ENCODE peak calls at places on chromosomes 12 and 14, in ten cellular contexts. One of them, this sample, is unnamed.

GRCh38 chr12:40330180-40330579 is 105.4 kb downstream of the LRRK2 start:
- DNase-seq in esophagus muscularis mucosa: no peak
- DNase-seq in sigmoid colon: no peak
- DNase-seq in stomach: no peak
- DNase-seq in GM12878: no peak
- DNase-seq in tibial nerve: no peak
- DNase-seq in K562: no peak
- DNase-seq in transverse colon: no peak
- DNase-seq in HepG2: no peak
- DNase-seq in A549: no peak
- DNase-seq in this sample: no peak

GRCh38 chr12:5456906-5457305 is 25.0 kb downstream of the NTF3 start:
- DNase-seq in GM12878: no peak
- DNase-seq in esophagus muscularis mucosa: no peak
- DNase-seq in K562: no peak
- DNase-seq in stomach: no peak
- DNase-seq in sigmoid colon: no peak
- DNase-seq in transverse colon: no peak
- DNase-seq in HepG2: no peak
- DNase-seq in A549: no peak
- DNase-seq in tibial nerve: no peak
- DNase-seq in this sample: no peak

GRCh38 chr14:64113279-64113678 is 180.9 kb downstream of the ESR2 start:
- DNase-seq in K562: no peak
- DNase-seq in transverse colon: peak; percentile 75
- DNase-seq in stomach: peak; percentile 78
- DNase-seq in GM12878: no peak
- DNase-seq in A549: no peak
- DNase-seq in sigmoid colon: no peak
- DNase-seq in tibial nerve: no peak
- DNase-seq in esophagus muscularis mucosa: no peak
- DNase-seq in HepG2: no peak
- DNase-seq in this sample: peak; percentile 33

GRCh38 chr14:100215330-100215885 is 23.5 kb upstream of the YY1 start:
- DNase-seq in esophagus muscularis mucosa: no peak
- DNase-seq in A549: no peak
- DNase-seq in sigmoid colon: no peak
- DNase-seq in transverse colon: no peak
- DNase-seq in GM12878: no peak
- DNase-seq in K562: peak; percentile 21
- DNase-seq in tibial nerve: no peak
- DNase-seq in HepG2: no peak
- DNase-seq in stomach: no peak
- DNase-seq in this sample: no peak

GRCh38 chr12:42756841-42757661 is 167.5 kb upstream of the PRICKLE1 start:
- DNase-seq in sigmoid colon: no peak
- DNase-seq in transverse colon: no peak
- DNase-seq in esophagus muscularis mucosa: peak; percentile 88
- DNase-seq in HepG2: no peak
- DNase-seq in A549: peak; percentile 44
- DNase-seq in GM12878: no peak
- DNase-seq in tibial nerve: no peak
- DNase-seq in K562: no peak
- DNase-seq in stomach: no peak
- DNase-seq in this sample: no peak

GRCh38 chr14:77593501-77593911 is 22.9 kb downstream of the SPTLC2 start:
- DNase-seq in esophagus muscularis mucosa: no peak
- DNase-seq in K562: no peak
- DNase-seq in tibial nerve: no peak
- DNase-seq in stomach: no peak
- DNase-seq in transverse colon: no peak
- DNase-seq in HepG2: no peak
- DNase-seq in A549: no peak
- DNase-seq in sigmoid colon: no peak
- DNase-seq in GM12878: peak; percentile 52
- DNase-seq in this sample: no peak

GRCh38 chr12:122887817-122888212 is 8.1 kb downstream of the VPS37B start:
- DNase-seq in sigmoid colon: no peak
- DNase-seq in HepG2: no peak
- DNase-seq in tibial nerve: no peak
- DNase-seq in A549: no peak
- DNase-seq in transverse colon: no peak
- DNase-seq in K562: no peak
- DNase-seq in GM12878: no peak
- DNase-seq in esophagus muscularis mucosa: no peak
- DNase-seq in stomach: no peak
- DNase-seq in this sample: no peak

GRCh38 chr14:75101491-75101890 is 25.4 kb downstream of the NEK9 start:
- DNase-seq in HepG2: no peak
- DNase-seq in A549: no peak
- DNase-seq in tibial nerve: no peak
- DNase-seq in sigmoid colon: no peak
- DNase-seq in K562: no peak
- DNase-seq in transverse colon: no peak
- DNase-seq in GM12878: no peak
- DNase-seq in esophagus muscularis mucosa: no peak
- DNase-seq in stomach: no peak
- DNase-seq in this sample: no peak

GRCh38 chr14:44609201-44609600 is 102.1 kb upstream of the FSCB start:
- DNase-seq in tibial nerve: no peak
- DNase-seq in esophagus muscularis mucosa: no peak
- DNase-seq in transverse colon: no peak
- DNase-seq in sigmoid colon: no peak
- DNase-seq in HepG2: no peak
- DNase-seq in GM12878: no peak
- DNase-seq in K562: no peak
- DNase-seq in A549: no peak
- DNase-seq in stomach: no peak
- DNase-seq in this sample: no peak

GRCh38 chr12:107125833-107126232 is 32.5 kb upstream of the CRY1 start:
- DNase-seq in tibial nerve: no peak
- DNase-seq in HepG2: no peak
- DNase-seq in transverse colon: no peak
- DNase-seq in esophagus muscularis mucosa: no peak
- DNase-seq in A549: no peak
- DNase-seq in GM12878: no peak
- DNase-seq in stomach: no peak
- DNase-seq in sigmoid colon: no peak
- DNase-seq in K562: no peak
- DNase-seq in this sample: no peak

GRCh38 chr12:79737875-79738718 is 47.3 kb upstream of the PAWR start:
- DNase-seq in stomach: peak; percentile 42
- DNase-seq in GM12878: peak; percentile 16
- DNase-seq in tibial nerve: peak; percentile 48
- DNase-seq in sigmoid colon: no peak
- DNase-seq in transverse colon: peak; percentile 57
- DNase-seq in K562: peak; percentile 44
- DNase-seq in A549: peak; percentile 52
- DNase-seq in HepG2: peak; percentile 68
- DNase-seq in esophagus muscularis mucosa: no peak
- DNase-seq in this sample: no peak

DNA sequence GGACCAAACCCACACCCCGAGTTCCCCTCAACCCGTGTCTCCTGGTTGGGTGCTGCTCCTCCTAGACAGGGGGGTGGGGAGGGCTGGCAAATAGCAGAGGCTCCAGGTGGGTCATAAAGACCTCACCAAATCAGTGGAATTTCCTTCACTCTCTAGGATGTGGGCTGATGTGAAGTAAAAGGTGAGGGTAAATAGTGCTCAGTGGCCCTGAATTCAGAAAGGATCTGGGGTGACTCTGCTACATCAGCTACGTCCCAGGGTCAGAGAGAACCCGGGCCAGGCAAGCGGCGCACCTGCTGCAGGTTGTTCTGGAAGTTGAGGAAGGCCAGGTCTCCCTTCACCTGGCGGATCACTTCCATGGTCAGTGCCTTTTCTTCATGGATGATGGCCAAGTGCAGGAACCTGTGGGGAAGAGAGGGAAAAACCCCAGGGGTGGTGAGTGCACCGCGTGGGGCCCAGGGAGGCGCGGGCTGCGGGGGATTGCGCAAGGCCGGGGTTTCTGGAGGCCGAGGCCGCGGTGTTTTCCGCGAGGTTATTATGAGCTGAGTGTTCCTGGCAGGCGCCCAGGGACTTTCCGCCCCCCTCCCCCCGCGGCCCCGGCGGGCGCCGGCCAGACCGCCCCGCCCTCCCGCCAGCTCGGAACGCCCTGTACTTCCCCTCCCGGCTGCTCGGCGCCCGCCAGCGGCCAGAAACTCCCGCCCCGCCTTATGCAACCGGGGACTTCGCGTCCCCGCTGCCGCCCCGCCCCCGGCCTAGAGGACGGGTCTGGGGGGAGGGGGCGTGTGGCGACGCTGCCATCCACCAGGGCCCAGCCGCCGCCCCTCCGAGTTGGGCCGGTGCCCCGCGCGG is 928 bp downstream of the NFKBIA start:
- DNase-seq in transverse colon: peak; percentile 98
- DNase-seq in A549: peak; percentile 82
- DNase-seq in HepG2: peak; percentile 98
- DNase-seq in sigmoid colon: peak; percentile 99
- DNase-seq in GM12878: no peak
- DNase-seq in K562: peak; percentile 88
- DNase-seq in tibial nerve: peak; percentile 97
- DNase-seq in esophagus muscularis mucosa: peak; percentile 99
- DNase-seq in stomach: peak; percentile 99
- DNase-seq in this sample: peak; percentile 99
- TF ChIP-seq POLR2A in transverse colon: peak; percentile 59
- TF ChIP-seq POLR2A in A549: no peak
- TF ChIP-seq POLR2A in HepG2: peak; percentile 59
- TF ChIP-seq POLR2A in sigmoid colon: no peak
- TF ChIP-seq POLR2A in GM12878: peak; percentile 75
- TF ChIP-seq POLR2A in K562: no peak
- TF ChIP-seq POLR2A in tibial nerve: peak; percentile 42
- TF ChIP-seq POLR2A in esophagus muscularis mucosa: no peak
- TF ChIP-seq POLR2A in stomach: peak; percentile 15
- TF ChIP-seq POLR2A in this sample: peak; percentile 29

GRCh38 chr12:19908825-19909224 is 459.5 kb upstream of the PDE3A start:
- DNase-seq in stomach: no peak
- DNase-seq in esophagus muscularis mucosa: no peak
- DNase-seq in A549: no peak
- DNase-seq in tibial nerve: no peak
- DNase-seq in K562: no peak
- DNase-seq in HepG2: no peak
- DNase-seq in GM12878: no peak
- DNase-seq in transverse colon: no peak
- DNase-seq in sigmoid colon: no peak
- DNase-seq in this sample: no peak
- H3K27ac ChIP-seq in stomach: no peak overlapping the region
- H3K27ac ChIP-seq in esophagus muscularis mucosa: no peak overlapping the region
- H3K27ac ChIP-seq in A549: no peak overlapping the region
- H3K27ac ChIP-seq in tibial nerve: no peak overlapping the region
- H3K27ac ChIP-seq in K562: no peak overlapping the region
- H3K27ac ChIP-seq in HepG2: no peak overlapping the region
- H3K27ac ChIP-seq in GM12878: no peak overlapping the region
- H3K27ac ChIP-seq in transverse colon: no peak overlapping the region
- H3K27ac ChIP-seq in sigmoid colon: no peak overlapping the region
- H3K27ac ChIP-seq in this sample: no peak overlapping the region

GRCh38 chr14:37124617-37125016 is 47.8 kb downstream of the SLC25A21 start:
- DNase-seq in stomach: no peak
- DNase-seq in K562: no peak
- DNase-seq in transverse colon: no peak
- DNase-seq in HepG2: peak; percentile 41
- DNase-seq in tibial nerve: no peak
- DNase-seq in sigmoid colon: no peak
- DNase-seq in esophagus muscularis mucosa: no peak
- DNase-seq in A549: no peak
- DNase-seq in GM12878: no peak
- DNase-seq in this sample: no peak
- TF ChIP-seq EP300 in stomach: no peak
- TF ChIP-seq EP300 in K562: no peak
- TF ChIP-seq EP300 in transverse colon: no peak
- TF ChIP-seq EP300 in HepG2: no peak
- TF ChIP-seq EP300 in tibial nerve: no peak
- TF ChIP-seq EP300 in sigmoid colon: no peak
- TF ChIP-seq EP300 in esophagus muscularis mucosa: no peak
- TF ChIP-seq EP300 in A549: no peak
- TF ChIP-seq EP300 in GM12878: no peak
- TF ChIP-seq EP300 in this sample: no peak

DNA sequence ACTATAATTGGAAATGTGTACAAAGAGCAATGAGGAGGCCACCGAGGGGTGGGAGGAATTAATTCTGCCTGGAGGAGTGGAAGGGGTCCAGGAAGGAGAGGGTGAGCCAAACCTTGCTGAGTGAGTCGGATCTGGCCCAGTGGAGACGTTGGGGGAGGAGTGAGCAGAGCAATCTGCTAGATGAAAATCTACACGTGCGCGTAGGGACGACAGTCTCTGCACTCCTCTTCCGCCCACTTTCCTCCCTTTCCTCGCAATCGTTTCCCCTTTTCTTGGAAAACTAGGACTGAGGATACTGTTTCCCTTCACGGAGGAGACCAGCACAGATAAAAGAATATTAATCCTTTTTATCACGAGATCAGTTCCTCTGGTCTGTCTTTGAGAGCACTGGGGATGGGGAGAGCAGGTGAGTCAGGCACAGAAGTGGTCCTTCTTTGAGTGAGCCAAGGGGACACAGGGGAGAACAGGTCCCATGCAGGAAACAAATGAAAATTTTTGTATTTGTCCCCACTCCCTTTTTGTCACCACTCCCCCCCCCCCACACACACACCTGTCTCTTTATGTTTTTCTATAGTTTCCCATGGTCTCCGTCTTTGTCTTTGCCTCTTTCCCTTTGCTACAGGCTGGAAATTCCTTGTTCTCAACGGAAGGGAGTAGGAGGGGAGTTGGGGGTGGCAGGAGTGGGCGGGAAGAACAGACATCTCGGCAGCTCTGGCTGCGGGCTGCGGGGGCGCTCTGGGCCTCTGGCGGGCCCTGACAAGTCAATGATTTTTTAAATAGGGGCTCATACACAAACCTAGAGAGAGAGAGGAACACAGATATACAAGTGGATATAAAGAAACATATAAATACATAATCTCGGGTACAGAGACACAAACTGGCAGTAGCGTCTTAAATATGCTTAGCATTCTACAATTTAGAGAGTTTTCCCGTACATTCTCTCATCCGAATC is 2.6 kb upstream of the NAB2 start:
- DNase-seq in esophagus muscularis mucosa: no peak
- DNase-seq in stomach: peak; percentile 37
- DNase-seq in GM12878: no peak
- DNase-seq in K562: peak; percentile 62
- DNase-seq in HepG2: peak; percentile 50
- DNase-seq in A549: peak; percentile 74
- DNase-seq in transverse colon: peak; percentile 58
- DNase-seq in sigmoid colon: peak; percentile 90
- DNase-seq in tibial nerve: peak; percentile 63
- DNase-seq in this sample: peak; percentile 83
- TF ChIP-seq POLR2A in esophagus muscularis mucosa: no peak
- TF ChIP-seq POLR2A in stomach: no peak
- TF ChIP-seq POLR2A in GM12878: peak; percentile 51
- TF ChIP-seq POLR2A in K562: no peak
- TF ChIP-seq POLR2A in HepG2: no peak
- TF ChIP-seq POLR2A in A549: no peak
- TF ChIP-seq POLR2A in transverse colon: no peak
- TF ChIP-seq POLR2A in sigmoid colon: no peak
- TF ChIP-seq POLR2A in tibial nerve: no peak
- TF ChIP-seq POLR2A in this sample: no peak

DNA sequence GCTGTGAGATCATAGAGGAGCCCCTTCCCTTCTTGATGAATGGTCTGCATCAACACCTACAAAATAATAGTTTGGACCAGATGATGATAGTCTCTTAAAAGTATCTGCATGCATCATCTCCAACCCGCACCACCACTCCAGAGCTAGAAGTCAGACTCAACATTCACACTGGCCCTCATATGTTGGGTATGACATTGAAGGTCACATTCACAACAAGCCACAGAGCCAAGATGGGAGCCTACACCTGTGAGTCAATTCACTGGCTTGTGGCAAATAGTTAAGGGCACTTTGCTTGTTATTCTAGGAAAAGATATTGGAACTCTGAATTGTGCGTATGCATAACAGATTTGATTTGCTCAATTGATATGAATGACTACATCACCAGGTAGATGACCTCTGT is 1197.9 kb downstream of the VRK1 start:
- DNase-seq in sigmoid colon: no peak
- DNase-seq in transverse colon: no peak
- DNase-seq in stomach: no peak
- DNase-seq in K562: no peak
- DNase-seq in HepG2: no peak
- DNase-seq in GM12878: no peak
- DNase-seq in A549: no peak
- DNase-seq in esophagus muscularis mucosa: no peak
- DNase-seq in tibial nerve: no peak
- DNase-seq in this sample: no peak
- H3K27ac ChIP-seq in sigmoid colon: no peak overlapping the region
- H3K27ac ChIP-seq in transverse colon: no peak overlapping the region
- H3K27ac ChIP-seq in stomach: no peak overlapping the region
- H3K27ac ChIP-seq in K562: no peak overlapping the region
- H3K27ac ChIP-seq in HepG2: no peak overlapping the region
- H3K27ac ChIP-seq in GM12878: no peak overlapping the region
- H3K27ac ChIP-seq in A549: no peak overlapping the region
- H3K27ac ChIP-seq in esophagus muscularis mucosa: no peak overlapping the region
- H3K27ac ChIP-seq in tibial nerve: no peak overlapping the region
- H3K27ac ChIP-seq in this sample: no peak overlapping the region

This sample was measured in ovary.